ENCODE peak calls at places on chromosome 3, in four cellular contexts. B is K562, C is HL-60, F is GM12878. T is an unnamed sample.

GRCh38 chr3:194537732-194538247 is 51.0 kb upstream of the ATP13A3 start:
- DNase-seq in B (no peak), C (no peak), F (no peak), T (no peak)

GRCh38 chr3:190183121-190183520 is 62.4 kb upstream of the P3H2 start:
- DNase-seq in B (no peak), C (no peak), F (no peak), T (no peak)

GRCh38 chr3:45123030-45123429 is 23.1 kb downstream of the CDCP1 start:
- DNase-seq in B (no peak), C (no peak), F (peak), T (no peak)

GRCh38 chr3:72496055-72496690 is 352.1 kb downstream of the SHQ1 start:
- DNase-seq in B (no peak), C (no peak), F (no peak), T (peak)

GRCh38 chr3:70072180-70072579 is 72.6 kb downstream of the SAMMSON start:
- DNase-seq in B (no peak), C (no peak), F (no peak), T (no peak)

GRCh38 chr3:98326036-98326435 is 27.6 kb upstream of the OR5K4 start:
- DNase-seq in B (no peak), C (no peak), F (no peak), T (no peak)

GRCh38 chr3:64276131-64276530 is 50.9 kb upstream of the PRICKLE2 start:
- DNase-seq in B (no peak), C (no peak), F (no peak), T (no peak)

GRCh38 chr3:130677310-130677709 is 69.3 kb downstream of the PIK3R4 start:
- DNase-seq in B (peak), C (no peak), F (no peak), T (no peak)

GRCh38 chr3:127068111-127068810 is 85.3 kb downstream of the PLXNA1 start:
- DNase-seq in B (no peak), C (no peak), F (no peak), T (no peak)

GRCh38 chr3:78647735-78648134 is 1120.1 kb downstream of the ROBO1 start:
- DNase-seq in B (no peak), C (no peak), F (no peak), T (no peak)

GRCh38 chr3:61288446-61288845 is 37.2 kb upstream of the FHIT start:
- DNase-seq in B (no peak), C (no peak), F (no peak), T (no peak)

GRCh38 chr3:194560047-194560446 is 73.2 kb downstream of the TMEM44 start:
- DNase-seq in B (no peak), C (no peak), F (no peak), T (no peak)

GRCh38 chr3:17730318-17730967 is 12.0 kb downstream of the TBC1D5 start:
- DNase-seq in B (peak), C (no peak), F (no peak), T (no peak)

GRCh38 chr3:127585163-127585812 is 5.2 kb downstream of the TPRA1 start:
- DNase-seq in B (no peak), C (no peak), F (no peak), T (no peak)

GRCh38 chr3:12423918-12424634 is 60.2 kb upstream of the TSEN2 start:
- DNase-seq in B (no peak), C (no peak), F (no peak), T (no peak)

GRCh38 chr3:138009476-138010272 is at the start of gene CLDN18:
- DNase-seq in B (no peak), C (no peak), F (no peak), T (no peak)

GRCh38 chr3:42014949-42015533 is 53.1 kb upstream of the ULK4 start:
- DNase-seq in B (peak), C (peak), F (no peak), T (no peak)

GRCh38 chr3:191327526-191327925 is 1.7 kb upstream of the CCDC50 start:
- DNase-seq in B (peak), C (no peak), F (no peak), T (no peak)

GRCh38 chr3:141231923-141232861 is 567 bp downstream of the PXYLP1 start:
- DNase-seq in B (peak), C (no peak), F (no peak), T (no peak)

GRCh38 chr3:164468055-164468454 is 610.2 kb downstream of the SI start:
- DNase-seq in B (no peak), C (no peak), F (no peak), T (no peak)

GRCh38 chr3:188400494-188401243 is 246.7 kb downstream of the LPP start:
- DNase-seq in B (no peak), C (no peak), F (peak), T (peak)

GRCh38 chr3:142802891-142803290 is 79.1 kb downstream of the TRPC1 start:
- DNase-seq in B (no peak), C (no peak), F (no peak), T (no peak)

GRCh38 chr3:142809259-142809658 is 79.6 kb downstream of the PCOLCE2 start:
- DNase-seq in B (no peak), C (no peak), F (no peak), T (no peak)

GRCh38 chr3:142808103-142808917 is 80.6 kb downstream of the PCOLCE2 start:
- DNase-seq in B (no peak), C (no peak), F (no peak), T (no peak)
- TF ChIP-seq SPI1 in B (no peak), C (no peak), F (no peak), T (no peak)

GRCh38 chr3:124887996-124888298 is 782 bp upstream of the ITGB5 start:
- DNase-seq in B (no peak), C (no peak), F (no peak), T (no peak)

GRCh38 chr3:124883766-124884473 is 3.2 kb downstream of the ITGB5 start:
- DNase-seq in B (no peak), C (no peak), F (no peak), T (no peak)

GRCh38 chr3:124886168-124887051 is 755 bp downstream of the ITGB5 start:
- DNase-seq in B (peak), C (no peak), F (no peak), T (peak)

GRCh38 chr3:124887177-124887995 is at the start of gene ITGB5:
- DNase-seq in B (peak), C (no peak), F (no peak), T (peak)

GRCh38 chr3:124885466-124886167 is 1.5 kb downstream of the ITGB5 start:
- DNase-seq in B (no peak), C (no peak), F (no peak), T (no peak)
- TF ChIP-seq SPI1 in B (no peak), C (no peak), F (no peak), T (no peak)

GRCh38 chr3:10432931-10433330 is 72.5 kb downstream of the ATP2B2 start:
- DNase-seq in B (no peak), C (no peak), F (no peak), T (no peak)
- TF ChIP-seq SPI1 in B (no peak), C (no peak), F (no peak), T (no peak)

GRCh38 chr3:184345678-184346144 is 8.3 kb downstream of the FAM131A start:
- DNase-seq in B (peak), C (peak), F (no peak), T (peak)
- TF ChIP-seq SPI1 in B (no peak), C (no peak), F (no peak), T (no peak)

GRCh38 chr3:49805367-49805782 is 2.3 kb downstream of the INKA1 start:
- DNase-seq in B (no peak), C (peak), F (no peak), T (no peak)
- TF ChIP-seq SPI1 in B (no peak), C (no peak), F (no peak), T (no peak)

GRCh38 chr3:161700998-161701397 is 204.4 kb downstream of the OTOL1 start:
- DNase-seq in B (no peak), C (no peak), F (peak), T (no peak)
- TF ChIP-seq SPI1 in B (no peak), C (no peak), F (no peak), T (no peak)

GRCh38 chr3:175620093-175620492 is 761.0 kb downstream of the NAALADL2 start:
- DNase-seq in B (no peak), C (no peak), F (no peak), T (no peak)
- TF ChIP-seq SPI1 in B (no peak), C (no peak), F (no peak), T (no peak)

T was measured in GM12891.